ENCODE peak calls at places on chromosomes 6 and 20, in five cellular contexts. One of them, this sample, is unnamed. For H3K27me3 and H3K4me1, the result is how much of the 10 kb centered on the place peaks cover.

GRCh38 chr20:36084897-36085617 is 69.5 kb upstream of the EPB41L1 start:
- DNase-seq in effector memory CD4-positive, alpha-beta T cell: no peak
- DNase-seq in BE2C: no peak
- DNase-seq in cardiac muscle cell: peak
- DNase-seq in CD8-positive, alpha-beta T cell: no peak
- DNase-seq in this sample: no peak

GRCh38 chr20:33798444-33798843 is 12.7 kb upstream of the CHMP4B start:
- DNase-seq in effector memory CD4-positive, alpha-beta T cell: no peak
- DNase-seq in BE2C: no peak
- DNase-seq in cardiac muscle cell: no peak
- DNase-seq in CD8-positive, alpha-beta T cell: no peak
- DNase-seq in this sample: no peak

GRCh38 chr6:41371461-41371991 is 36.1 kb downstream of the NCR2 start:
- DNase-seq in effector memory CD4-positive, alpha-beta T cell: no peak
- DNase-seq in BE2C: no peak
- DNase-seq in cardiac muscle cell: peak
- DNase-seq in CD8-positive, alpha-beta T cell: no peak
- DNase-seq in this sample: peak

GRCh38 chr6:54194067-54194466 is 82.8 kb downstream of the MLIP start:
- DNase-seq in effector memory CD4-positive, alpha-beta T cell: no peak
- DNase-seq in BE2C: no peak
- DNase-seq in cardiac muscle cell: peak
- DNase-seq in CD8-positive, alpha-beta T cell: no peak
- DNase-seq in this sample: peak

GRCh38 chr6:138528137-138528536 is 28.8 kb upstream of the NHSL1 start:
- DNase-seq in effector memory CD4-positive, alpha-beta T cell: no peak
- DNase-seq in BE2C: no peak
- DNase-seq in cardiac muscle cell: no peak
- DNase-seq in CD8-positive, alpha-beta T cell: no peak
- DNase-seq in this sample: peak

GRCh38 chr20:53164072-53164471 is 191.9 kb downstream of the TSHZ2 start:
- DNase-seq in effector memory CD4-positive, alpha-beta T cell: no peak
- DNase-seq in BE2C: no peak
- DNase-seq in cardiac muscle cell: no peak
- DNase-seq in CD8-positive, alpha-beta T cell: no peak
- DNase-seq in this sample: no peak

GRCh38 chr6:32174416-32174815 is 1.5 kb downstream of the AGPAT1 start:
- DNase-seq in effector memory CD4-positive, alpha-beta T cell: no peak
- DNase-seq in BE2C: no peak
- DNase-seq in cardiac muscle cell: no peak
- DNase-seq in CD8-positive, alpha-beta T cell: no peak
- DNase-seq in this sample: no peak

GRCh38 chr6:128519132-128519930 is 1.1 kb downstream of the PTPRK start:
- DNase-seq in effector memory CD4-positive, alpha-beta T cell: no peak
- DNase-seq in BE2C: peak
- DNase-seq in cardiac muscle cell: peak
- DNase-seq in CD8-positive, alpha-beta T cell: peak
- DNase-seq in this sample: peak

GRCh38 chr6:108737594-108738546 is 110.4 kb upstream of the ARMC2 start:
- DNase-seq in effector memory CD4-positive, alpha-beta T cell: no peak
- DNase-seq in BE2C: peak
- DNase-seq in cardiac muscle cell: peak
- DNase-seq in CD8-positive, alpha-beta T cell: no peak
- DNase-seq in this sample: peak

GRCh38 chr6:167973092-167973880 is 24.2 kb upstream of the KIF25 start:
- DNase-seq in effector memory CD4-positive, alpha-beta T cell: no peak
- DNase-seq in BE2C: no peak
- DNase-seq in cardiac muscle cell: no peak
- DNase-seq in CD8-positive, alpha-beta T cell: no peak
- DNase-seq in this sample: no peak

GRCh38 chr20:45972500-45973183 is 639 bp upstream of the ZNF335 start:
- DNase-seq in effector memory CD4-positive, alpha-beta T cell: no peak
- DNase-seq in BE2C: peak
- DNase-seq in cardiac muscle cell: no peak
- DNase-seq in CD8-positive, alpha-beta T cell: no peak
- DNase-seq in this sample: no peak

GRCh38 chr6:134819236-134819635 is 130.7 kb downstream of the ALDH8A1 start:
- DNase-seq in effector memory CD4-positive, alpha-beta T cell: no peak
- DNase-seq in BE2C: no peak
- DNase-seq in cardiac muscle cell: no peak
- DNase-seq in CD8-positive, alpha-beta T cell: no peak
- DNase-seq in this sample: no peak

GRCh38 chr6:3913077-3913957 is 64.1 kb downstream of the FAM50B start:
- DNase-seq in effector memory CD4-positive, alpha-beta T cell: no peak
- DNase-seq in BE2C: no peak
- DNase-seq in cardiac muscle cell: peak
- DNase-seq in CD8-positive, alpha-beta T cell: no peak
- DNase-seq in this sample: peak

GRCh38 chr6:168225471-168225901 is 94.1 kb downstream of the DACT2 start:
- DNase-seq in effector memory CD4-positive, alpha-beta T cell: no peak
- DNase-seq in BE2C: no peak
- DNase-seq in cardiac muscle cell: peak
- DNase-seq in CD8-positive, alpha-beta T cell: no peak
- DNase-seq in this sample: no peak

GRCh38 chr6:36323062-36323461 is 13.6 kb downstream of the BNIP5 start:
- DNase-seq in effector memory CD4-positive, alpha-beta T cell: no peak
- DNase-seq in BE2C: peak
- DNase-seq in cardiac muscle cell: peak
- DNase-seq in CD8-positive, alpha-beta T cell: no peak
- DNase-seq in this sample: no peak

GRCh38 chr6:63543982-63544381 is 28.3 kb upstream of the LOC128125822 start:
- DNase-seq in effector memory CD4-positive, alpha-beta T cell: no peak
- DNase-seq in BE2C: no peak
- DNase-seq in cardiac muscle cell: no peak
- DNase-seq in CD8-positive, alpha-beta T cell: no peak
- DNase-seq in this sample: peak

GRCh38 chr6:32888576-32888975 is 34.6 kb downstream of the PSMB9 start:
- DNase-seq in effector memory CD4-positive, alpha-beta T cell: no peak
- DNase-seq in BE2C: no peak
- DNase-seq in cardiac muscle cell: no peak
- DNase-seq in CD8-positive, alpha-beta T cell: no peak
- DNase-seq in this sample: no peak

GRCh38 chr6:37005061-37005810 is at the start of gene FGD2:
- DNase-seq in effector memory CD4-positive, alpha-beta T cell: no peak
- DNase-seq in BE2C: no peak
- DNase-seq in cardiac muscle cell: no peak
- DNase-seq in CD8-positive, alpha-beta T cell: no peak
- DNase-seq in this sample: no peak

GRCh38 chr20:17661121-17661744 is 20.8 kb downstream of the RRBP1 start:
- DNase-seq in effector memory CD4-positive, alpha-beta T cell: no peak
- DNase-seq in BE2C: no peak
- DNase-seq in cardiac muscle cell: peak
- DNase-seq in CD8-positive, alpha-beta T cell: no peak
- DNase-seq in this sample: no peak

GRCh38 chr6:79232696-79233462 is 1.6 kb downstream of the HMGN3 start:
- DNase-seq in effector memory CD4-positive, alpha-beta T cell: no peak
- DNase-seq in BE2C: no peak
- DNase-seq in cardiac muscle cell: no peak
- DNase-seq in CD8-positive, alpha-beta T cell: no peak
- DNase-seq in this sample: no peak

GRCh38 chr6:12113190-12113578 is 101.1 kb downstream of the HIVEP1 start:
- DNase-seq in effector memory CD4-positive, alpha-beta T cell: no peak
- DNase-seq in BE2C: no peak
- DNase-seq in cardiac muscle cell: peak
- DNase-seq in CD8-positive, alpha-beta T cell: no peak
- DNase-seq in this sample: no peak

GRCh38 chr6:112383191-112383590 is 36.1 kb downstream of the RFPL4B start:
- DNase-seq in effector memory CD4-positive, alpha-beta T cell: no peak
- DNase-seq in BE2C: peak
- DNase-seq in cardiac muscle cell: no peak
- DNase-seq in CD8-positive, alpha-beta T cell: no peak
- DNase-seq in this sample: no peak

GRCh38 chr6:105771313-105771970 is 314.7 kb upstream of the PRDM1 start:
- DNase-seq in effector memory CD4-positive, alpha-beta T cell: no peak
- DNase-seq in BE2C: no peak
- DNase-seq in cardiac muscle cell: no peak
- DNase-seq in CD8-positive, alpha-beta T cell: no peak
- DNase-seq in this sample: no peak

GRCh38 chr6:37821449-37821848 is 1.9 kb downstream of the ZFAND3 start:
- DNase-seq in effector memory CD4-positive, alpha-beta T cell: no peak
- DNase-seq in BE2C: no peak
- DNase-seq in cardiac muscle cell: no peak
- DNase-seq in CD8-positive, alpha-beta T cell: no peak
- DNase-seq in this sample: no peak

GRCh38 chr6:44143731-44144130 is 14.9 kb upstream of the CAPN11 start:
- DNase-seq in effector memory CD4-positive, alpha-beta T cell: no peak
- DNase-seq in BE2C: no peak
- DNase-seq in cardiac muscle cell: no peak
- DNase-seq in CD8-positive, alpha-beta T cell: no peak
- DNase-seq in this sample: no peak

GRCh38 chr20:6636209-6637159 is 131.0 kb upstream of the BMP2 start:
- DNase-seq in effector memory CD4-positive, alpha-beta T cell: no peak
- DNase-seq in BE2C: no peak
- DNase-seq in cardiac muscle cell: peak
- DNase-seq in CD8-positive, alpha-beta T cell: no peak
- DNase-seq in this sample: peak

GRCh38 chr6:169970306-169970988 is 219.0 kb downstream of the ERMARD start:
- DNase-seq in effector memory CD4-positive, alpha-beta T cell: no peak
- DNase-seq in BE2C: no peak
- DNase-seq in cardiac muscle cell: no peak
- DNase-seq in CD8-positive, alpha-beta T cell: no peak
- DNase-seq in this sample: no peak

GRCh38 chr6:157457787-157458186 is 76.8 kb downstream of the ZDHHC14 start:
- DNase-seq in effector memory CD4-positive, alpha-beta T cell: no peak
- DNase-seq in BE2C: no peak
- DNase-seq in cardiac muscle cell: no peak
- DNase-seq in CD8-positive, alpha-beta T cell: no peak
- DNase-seq in this sample: no peak

GRCh38 chr6:28807682-28808280 is 116.0 kb downstream of the TRIM27 start:
- DNase-seq in effector memory CD4-positive, alpha-beta T cell: no peak
- DNase-seq in BE2C: peak
- DNase-seq in cardiac muscle cell: peak
- DNase-seq in CD8-positive, alpha-beta T cell: no peak
- DNase-seq in this sample: peak

GRCh38 chr6:122869437-122870024 is 80.5 kb downstream of the SMPDL3A start:
- DNase-seq in effector memory CD4-positive, alpha-beta T cell: no peak
- DNase-seq in BE2C: peak
- DNase-seq in cardiac muscle cell: peak
- DNase-seq in CD8-positive, alpha-beta T cell: no peak
- DNase-seq in this sample: peak

GRCh38 chr20:63408684-63409046 is 47.5 kb upstream of the CHRNA4 start:
- DNase-seq in effector memory CD4-positive, alpha-beta T cell: no peak
- DNase-seq in BE2C: no peak
- DNase-seq in cardiac muscle cell: no peak
- DNase-seq in CD8-positive, alpha-beta T cell: no peak
- DNase-seq in this sample: no peak
- H3K27me3 ChIP-seq in effector memory CD4-positive, alpha-beta T cell: under half
- H3K27me3 ChIP-seq in BE2C: under half
- H3K27me3 ChIP-seq in cardiac muscle cell: under half
- H3K27me3 ChIP-seq in CD8-positive, alpha-beta T cell: under half
- H3K27me3 ChIP-seq in this sample: under half

DNA sequence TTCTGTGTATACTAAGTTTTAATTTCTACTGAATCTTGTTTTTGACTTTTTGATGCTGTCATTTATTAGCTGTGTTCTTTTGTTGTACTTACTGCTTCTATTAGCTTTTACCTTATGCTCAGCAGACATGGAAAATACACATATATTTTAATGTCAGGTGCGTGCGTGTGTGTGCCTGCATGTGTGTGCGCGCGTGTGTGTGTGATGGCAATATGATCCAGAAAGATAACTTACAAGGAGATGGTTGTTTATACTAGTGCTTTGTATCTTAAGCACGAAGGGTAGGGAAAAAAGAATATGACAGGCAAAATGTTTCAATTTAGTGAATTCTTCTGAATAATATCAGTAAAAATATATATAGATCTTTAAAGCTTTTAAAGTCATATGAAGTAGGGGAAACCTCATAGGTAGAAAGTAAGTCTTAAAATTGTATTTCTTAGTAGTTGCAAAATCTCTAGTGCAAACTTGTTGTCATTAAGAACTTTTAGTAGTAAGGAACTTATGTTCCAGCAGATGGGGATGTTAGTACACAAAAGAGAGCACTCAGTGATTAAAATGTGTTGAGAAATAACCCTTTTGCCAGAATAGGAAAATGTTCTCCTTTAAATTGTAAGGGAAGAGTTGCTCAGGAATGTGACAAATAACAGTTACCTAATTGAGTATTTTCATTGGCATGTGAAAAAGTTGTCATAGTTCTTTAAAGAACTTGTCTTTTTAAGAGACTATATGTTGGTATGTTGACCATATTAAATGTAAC is 13.2 kb downstream of the QKI start:
- DNase-seq in effector memory CD4-positive, alpha-beta T cell: no peak
- DNase-seq in BE2C: no peak
- DNase-seq in cardiac muscle cell: peak
- DNase-seq in CD8-positive, alpha-beta T cell: no peak
- DNase-seq in this sample: peak
- H3K4me1 ChIP-seq in effector memory CD4-positive, alpha-beta T cell: under half
- H3K4me1 ChIP-seq in BE2C: under half
- H3K4me1 ChIP-seq in cardiac muscle cell: half or more
- H3K4me1 ChIP-seq in CD8-positive, alpha-beta T cell: under half
- H3K4me1 ChIP-seq in this sample: under half

DNA sequence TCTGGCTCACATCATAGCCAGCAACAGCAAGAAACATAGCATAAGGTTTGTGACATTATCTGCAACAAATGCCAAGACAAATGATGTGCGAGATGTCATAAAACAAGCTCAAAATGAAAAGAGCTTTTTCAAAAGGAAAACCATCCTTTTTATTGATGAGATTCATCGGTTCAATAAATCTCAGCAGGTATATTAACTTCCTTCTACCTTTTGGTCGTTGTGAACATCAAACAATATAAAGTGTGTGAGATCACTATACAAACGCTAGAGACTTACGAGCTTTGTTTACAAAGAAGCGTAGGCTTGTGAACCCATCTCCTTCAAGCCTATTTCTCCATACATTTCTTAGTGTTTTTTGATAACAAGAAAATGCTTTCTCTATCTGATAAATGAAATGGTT is 3.5 kb downstream of the WRNIP1 start:
- DNase-seq in effector memory CD4-positive, alpha-beta T cell: no peak
- DNase-seq in BE2C: no peak
- DNase-seq in cardiac muscle cell: no peak
- DNase-seq in CD8-positive, alpha-beta T cell: no peak
- DNase-seq in this sample: no peak
- H3K4me3 ChIP-seq in effector memory CD4-positive, alpha-beta T cell: no peak
- H3K4me3 ChIP-seq in BE2C: peak
- H3K4me3 ChIP-seq in cardiac muscle cell: no peak
- H3K4me3 ChIP-seq in CD8-positive, alpha-beta T cell: no peak
- H3K4me3 ChIP-seq in this sample: peak

DNA sequence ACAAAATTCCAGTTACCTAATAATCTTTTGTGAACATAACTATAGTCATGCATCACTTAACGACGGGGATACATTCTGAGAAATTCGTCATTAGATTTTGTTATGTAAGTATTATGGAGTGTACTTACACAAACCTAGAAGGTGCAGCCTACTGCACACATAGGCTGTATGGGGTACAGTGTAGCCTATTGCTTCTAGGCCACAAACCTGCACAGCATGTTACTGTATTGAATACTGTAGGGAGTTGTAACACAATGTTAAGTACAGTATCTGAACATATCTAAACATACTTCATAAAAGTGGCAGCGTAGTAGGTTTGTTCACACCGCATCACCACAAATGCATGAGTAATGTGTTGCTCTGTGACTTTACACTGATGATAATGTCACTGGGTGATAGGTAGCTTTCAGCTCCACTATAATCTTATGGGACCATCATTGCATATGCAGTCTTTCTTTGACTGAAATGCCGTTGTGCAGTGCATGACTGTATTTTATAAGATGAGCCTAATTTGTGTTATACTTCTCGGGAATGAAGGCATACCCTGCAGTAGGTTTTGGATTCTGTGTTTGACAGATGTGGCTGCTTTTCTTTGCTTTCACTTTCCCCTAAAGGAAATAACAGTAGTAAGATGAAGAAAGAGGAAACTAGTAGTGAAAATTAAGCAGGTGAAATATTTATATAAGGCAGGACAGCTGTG is 365.6 kb downstream of the FARS2 start:
- DNase-seq in effector memory CD4-positive, alpha-beta T cell: no peak
- DNase-seq in BE2C: no peak
- DNase-seq in cardiac muscle cell: no peak
- DNase-seq in CD8-positive, alpha-beta T cell: peak
- DNase-seq in this sample: no peak
- H3K27me3 ChIP-seq in effector memory CD4-positive, alpha-beta T cell: under half
- H3K27me3 ChIP-seq in BE2C: under half
- H3K27me3 ChIP-seq in cardiac muscle cell: under half
- H3K27me3 ChIP-seq in CD8-positive, alpha-beta T cell: under half
- H3K27me3 ChIP-seq in this sample: under half